ENCODE peak calls at places on chromosomes 13 and 19, in eight cellular contexts. S is breast epithelium; E is H1; D is cardiac muscle cell; Z is tibial nerve; L is CD4-positive, alpha-beta memory T cell; R is adrenal gland; M is GM12878. N is an unnamed sample. For H3K4me1, the result is how much of the 10 kb centered on the place peaks cover.

GRCh38 chr19:10968527-10969081 is 7.8 kb downstream of the SMARCA4 start:
- DNase-seq in S (no peak), E (no peak), D (no peak), Z (no peak), L (no peak), R (no peak), M (peak), N (no peak)

GRCh38 chr19:6613711-6614110 is 22.8 kb upstream of the CD70 start:
- DNase-seq in S (no peak), E (no peak), D (peak), Z (no peak), L (no peak), R (no peak), M (no peak), N (no peak)

GRCh38 chr13:61727714-61728275 is 312.1 kb upstream of the PCDH20 start:
- DNase-seq in S (no peak), E (no peak), D (peak), Z (no peak), L (no peak), R (no peak), M (no peak), N (no peak)

GRCh38 chr19:31285744-31286143 is 63.5 kb downstream of the TSHZ3 start:
- DNase-seq in S (no peak), E (no peak), D (peak), Z (no peak), L (no peak), R (no peak), M (no peak), N (no peak)

GRCh38 chr13:113220877-113221276 is 11.5 kb downstream of the CUL4A start:
- DNase-seq in S (no peak), E (no peak), D (no peak), Z (no peak), L (peak), R (no peak), M (no peak), N (peak)

GRCh38 chr13:99980201-99981114 is 1.1 kb upstream of the ZIC2 start:
- DNase-seq in S (peak), E (no peak), D (peak), Z (no peak), L (no peak), R (peak), M (no peak), N (peak)

GRCh38 chr13:75759531-75759930 is 123.4 kb downstream of the LMO7 start:
- DNase-seq in S (no peak), E (no peak), D (no peak), Z (no peak), L (no peak), R (no peak), M (no peak), N (no peak)

GRCh38 chr13:112241288-112241687 is 134.9 kb upstream of the SPACA7 start:
- DNase-seq in S (no peak), E (no peak), D (no peak), Z (no peak), L (no peak), R (no peak), M (no peak), N (no peak)

GRCh38 chr19:56837492-56837891 is 3.0 kb downstream of the PEG3 start:
- DNase-seq in S (peak), E (no peak), D (peak), Z (peak), L (no peak), R (peak), M (no peak), N (peak)

GRCh38 chr13:23985060-23985459 is 87.8 kb upstream of the C1QTNF9B start:
- DNase-seq in S (no peak), E (no peak), D (no peak), Z (no peak), L (no peak), R (no peak), M (no peak), N (no peak)

GRCh38 chr13:46797468-46798237 is 692 bp upstream of the ESD start:
- DNase-seq in S (no peak), E (no peak), D (no peak), Z (no peak), L (no peak), R (no peak), M (no peak), N (no peak)

GRCh38 chr19:50536662-50537305 is 23.1 kb upstream of the ASPDH start:
- DNase-seq in S (no peak), E (no peak), D (no peak), Z (no peak), L (no peak), R (no peak), M (no peak), N (no peak)

GRCh38 chr19:1098177-1099051 is 3.2 kb upstream of the POLR2E start:
- DNase-seq in S (no peak), E (no peak), D (peak), Z (no peak), L (no peak), R (no peak), M (no peak), N (peak)

GRCh38 chr19:5492813-5493409 is 37.7 kb downstream of the ZNRF4 start:
- DNase-seq in S (no peak), E (no peak), D (no peak), Z (no peak), L (no peak), R (no peak), M (no peak), N (no peak)

GRCh38 chr13:41458187-41458938 is 1.0 kb downstream of the RGCC start:
- DNase-seq in S (no peak), E (no peak), D (peak), Z (no peak), L (peak), R (peak), M (no peak), N (peak)

GRCh38 chr13:73428137-73428536 is 369.3 kb downstream of the KLF5 start:
- DNase-seq in S (no peak), E (no peak), D (peak), Z (no peak), L (no peak), R (no peak), M (no peak), N (no peak)

GRCh38 chr19:39430675-39431593 is 4.8 kb downstream of the RPS16 start:
- DNase-seq in S (no peak), E (no peak), D (peak), Z (no peak), L (peak), R (no peak), M (no peak), N (peak)

GRCh38 chr13:42379241-42379640 is 107.3 kb downstream of the AKAP11 start:
- DNase-seq in S (no peak), E (no peak), D (no peak), Z (no peak), L (no peak), R (no peak), M (no peak), N (no peak)

GRCh38 chr13:24606486-24607170 is 73.6 kb upstream of the ATP12A start:
- DNase-seq in S (no peak), E (no peak), D (no peak), Z (no peak), L (no peak), R (no peak), M (no peak), N (no peak)

GRCh38 chr19:49951806-49952474 is 9.0 kb downstream of the SIGLEC11 start:
- DNase-seq in S (no peak), E (no peak), D (no peak), Z (no peak), L (no peak), R (no peak), M (no peak), N (no peak)

GRCh38 chr19:31699421-31699820 is 350.2 kb upstream of the TSHZ3 start:
- DNase-seq in S (no peak), E (no peak), D (no peak), Z (no peak), L (no peak), R (no peak), M (no peak), N (no peak)

GRCh38 chr13:26485786-26486185 is 71.7 kb upstream of the WASF3 start:
- DNase-seq in S (no peak), E (no peak), D (no peak), Z (no peak), L (no peak), R (no peak), M (no peak), N (no peak)

GRCh38 chr13:73819711-73820110 is 314.5 kb downstream of the KLF12 start:
- DNase-seq in S (no peak), E (no peak), D (no peak), Z (no peak), L (no peak), R (no peak), M (no peak), N (no peak)

GRCh38 chr13:39322836-39323585 is 280.0 kb downstream of the LHFPL6 start:
- DNase-seq in S (no peak), E (no peak), D (no peak), Z (no peak), L (no peak), R (no peak), M (no peak), N (no peak)

GRCh38 chr13:33260168-33261098 is 25.1 kb downstream of the STARD13 start:
- DNase-seq in S (no peak), E (no peak), D (peak), Z (no peak), L (no peak), R (no peak), M (no peak), N (peak)

GRCh38 chr13:33259296-33259695 is 26.3 kb downstream of the STARD13 start:
- DNase-seq in S (no peak), E (no peak), D (no peak), Z (no peak), L (no peak), R (no peak), M (no peak), N (no peak)

GRCh38 chr13:33256148-33256547 is 29.4 kb downstream of the STARD13 start:
- DNase-seq in S (no peak), E (no peak), D (no peak), Z (no peak), L (no peak), R (no peak), M (no peak), N (no peak)

GRCh38 chr13:33258437-33259193 is 26.9 kb downstream of the STARD13 start:
- DNase-seq in S (no peak), E (no peak), D (peak), Z (no peak), L (no peak), R (no peak), M (no peak), N (no peak)

DNA sequence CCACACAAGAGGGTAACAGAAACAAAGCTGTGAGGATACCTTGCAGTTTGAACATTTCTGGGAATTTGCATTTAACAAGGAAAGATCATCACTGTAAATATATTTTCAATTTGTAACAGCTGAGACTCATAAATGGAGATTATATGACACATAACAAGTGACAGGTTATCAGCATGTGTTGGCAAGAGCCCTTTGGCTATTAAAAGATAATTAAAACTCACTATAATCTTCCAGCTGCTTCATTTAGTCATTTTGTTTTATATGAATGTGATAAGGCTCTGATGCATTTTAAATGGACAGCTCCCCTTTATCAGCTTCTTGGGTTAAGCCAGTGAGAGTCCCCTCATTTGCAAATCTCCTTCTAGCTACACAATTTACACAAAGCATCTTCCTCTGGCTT is 27.8 kb downstream of the STARD13 start:
- DNase-seq in S (no peak), E (no peak), D (no peak), Z (no peak), L (no peak), R (no peak), M (no peak), N (no peak)
- H3K4me1 ChIP-seq in S (under half), E (under half), D (under half), Z (under half), L (under half), R (under half), M (under half), N (under half)

GRCh38 chr13:28753946-28754345 is 35.2 kb upstream of the SLC46A3 start:
- DNase-seq in S (no peak), E (no peak), D (no peak), Z (no peak), L (no peak), R (no peak), M (no peak), N (no peak)

GRCh38 chr13:28751210-28751935 is 32.6 kb upstream of the SLC46A3 start:
- DNase-seq in S (no peak), E (no peak), D (peak), Z (no peak), L (no peak), R (no peak), M (no peak), N (no peak)

GRCh38 chr13:28755546-28755870 is 36.7 kb upstream of the SLC46A3 start:
- DNase-seq in S (no peak), E (no peak), D (no peak), Z (no peak), L (no peak), R (no peak), M (no peak), N (no peak)

GRCh38 chr13:28754698-28755545 is 36.2 kb upstream of the SLC46A3 start:
- DNase-seq in S (no peak), E (no peak), D (peak), Z (peak), L (no peak), R (peak), M (no peak), N (peak)

DNA sequence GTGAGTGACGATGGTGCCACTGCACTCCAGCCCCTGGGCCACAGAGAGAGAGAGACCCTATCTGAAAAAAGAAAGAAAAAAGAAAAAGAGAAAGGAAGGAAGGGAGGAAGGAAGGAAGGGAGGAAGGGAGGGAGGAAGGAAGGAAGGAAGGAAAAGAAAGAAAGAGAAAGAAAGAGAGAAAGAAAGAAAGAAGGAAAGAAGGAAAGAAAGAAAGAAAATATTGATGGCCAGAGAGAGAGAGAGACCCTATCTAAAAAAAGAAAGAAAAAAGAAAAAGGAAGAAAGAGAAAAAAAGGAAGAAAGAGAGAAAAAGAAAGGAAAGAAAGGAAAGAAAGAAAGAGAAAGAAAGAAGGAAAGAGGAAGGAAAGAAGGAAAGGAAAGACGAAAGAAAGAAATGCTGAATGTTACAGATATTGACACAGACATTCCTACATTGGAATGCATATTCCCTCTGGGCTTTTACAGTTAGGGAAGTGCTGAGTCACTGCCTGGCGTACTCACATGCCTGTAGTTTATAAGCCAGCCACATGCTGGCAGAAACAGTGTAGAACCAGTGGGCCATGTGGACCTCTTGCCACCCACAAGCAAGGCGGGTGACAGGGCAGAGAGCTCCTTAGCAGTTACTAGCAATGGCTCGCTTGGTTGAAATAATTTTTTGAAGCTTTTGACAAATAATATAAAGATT is 34.6 kb upstream of the SLC46A3 start:
- DNase-seq in S (peak), E (no peak), D (peak), Z (peak), L (no peak), R (peak), M (no peak), N (peak)
- H3K27ac ChIP-seq in S (peak), E (no peak), D (peak), Z (no peak), L (no peak), R (no peak), M (no peak), N (no peak)

GRCh38 chr13:84683448-84683847 is 801.2 kb upstream of the SLITRK1 start:
- DNase-seq in S (no peak), E (no peak), D (no peak), Z (no peak), L (no peak), R (no peak), M (no peak), N (no peak)

GRCh38 chr13:84686458-84686857 is 804.2 kb upstream of the SLITRK1 start:
- DNase-seq in S (no peak), E (no peak), D (no peak), Z (no peak), L (no peak), R (no peak), M (no peak), N (no peak)

GRCh38 chr13:84684804-84685203 is 802.5 kb upstream of the SLITRK1 start:
- DNase-seq in S (no peak), E (no peak), D (no peak), Z (no peak), L (no peak), R (no peak), M (no peak), N (no peak)

GRCh38 chr13:84686973-84687372 is 804.7 kb upstream of the SLITRK1 start:
- DNase-seq in S (no peak), E (no peak), D (no peak), Z (no peak), L (no peak), R (no peak), M (no peak), N (no peak)

GRCh38 chr13:84684048-84684662 is 801.9 kb upstream of the SLITRK1 start:
- DNase-seq in S (no peak), E (no peak), D (no peak), Z (no peak), L (no peak), R (no peak), M (no peak), N (no peak)
- H3K4me3 ChIP-seq in S (no peak), E (no peak), D (no peak), Z (no peak), L (no peak), R (no peak), M (no peak), N (no peak)

GRCh38 chr13:110293037-110293436 is 13.9 kb downstream of the COL4A1 start:
- DNase-seq in S (no peak), E (no peak), D (no peak), Z (no peak), L (no peak), R (no peak), M (no peak), N (no peak)
- H3K4me1 ChIP-seq in S (under half), E (under half), D (under half), Z (under half), L (under half), R (under half), M (under half), N (under half)